ENCODE peak calls at places on chromosomes 12 and 14, in nine cellular contexts. C is NCI-H345; W is Ammon's horn; A is endothelial cell; M is effector memory CD4-positive, alpha-beta T cell; X is ELF-1; J is RPMI7951; V is activated CD8-positive, alpha-beta T cell treated with anti-CD3 and anti-CD28 coated beads, Interleukin-2, amount 10 ng/mL, durations not matched to agents 7 days and 5 days; H is non-pigmented ciliary epithelial cell. E is an unnamed sample.

GRCh38 chr12:59678759-59679411 is 83.1 kb downstream of the SLC16A7 start:
- DNase-seq in C (no peak), W (no peak), A (no peak), M (no peak), X (no peak), J (no peak), V (no peak), H (no peak), E (no peak)

GRCh38 chr12:109921982-109922381 is 21.9 kb downstream of the TCHP start:
- DNase-seq in C (no peak), W (no peak), A (no peak), M (no peak), X (no peak), J (no peak), V (no peak), H (no peak), E (no peak)

GRCh38 chr12:80810874-80811273 is 94.2 kb downstream of the MYF5 start:
- DNase-seq in C (no peak), W (no peak), A (no peak), M (no peak), X (no peak), J (no peak), V (no peak), H (no peak), E (no peak)

GRCh38 chr12:121008347-121009098 is 7.8 kb downstream of the C12orf43 start:
- DNase-seq in C (no peak), W (no peak), A (no peak), M (no peak), X (peak), J (no peak), V (no peak), H (no peak), E (no peak)

GRCh38 chr14:102917469-102918211 is 4.8 kb upstream of the AMN start:
- DNase-seq in C (peak), W (peak), A (peak), M (no peak), X (peak), J (peak), V (peak), H (no peak), E (peak)

GRCh38 chr12:104823985-104824441 is 134.1 kb downstream of the SLC41A2 start:
- DNase-seq in C (no peak), W (peak), A (no peak), M (no peak), X (no peak), J (no peak), V (no peak), H (no peak), E (no peak)

GRCh38 chr12:124780752-124781685 is 82.6 kb downstream of the SCARB1 start:
- DNase-seq in C (no peak), W (no peak), A (no peak), M (no peak), X (no peak), J (no peak), V (no peak), H (no peak), E (no peak)

GRCh38 chr14:104601786-104602185 is 2.8 kb downstream of the TMEM179 start:
- DNase-seq in C (peak), W (no peak), A (peak), M (no peak), X (no peak), J (peak), V (no peak), H (no peak), E (no peak)

GRCh38 chr12:44677724-44678123 is 198.4 kb downstream of the NELL2 start:
- DNase-seq in C (no peak), W (no peak), A (no peak), M (no peak), X (no peak), J (no peak), V (no peak), H (no peak), E (no peak)

GRCh38 chr12:132490481-132491348 is 764 bp downstream of the FBRSL1 start:
- DNase-seq in C (no peak), W (no peak), A (peak), M (no peak), X (no peak), J (no peak), V (no peak), H (no peak), E (peak)

GRCh38 chr14:38098074-38098846 is 109.4 kb upstream of the SSTR1 start:
- DNase-seq in C (no peak), W (no peak), A (no peak), M (no peak), X (no peak), J (peak), V (no peak), H (peak), E (no peak)

GRCh38 chr12:65306603-65307501 is 28.4 kb downstream of the MSRB3 start:
- DNase-seq in C (no peak), W (no peak), A (peak), M (no peak), X (peak), J (peak), V (peak), H (no peak), E (no peak)

GRCh38 chr12:60230103-60230502 is 634.3 kb downstream of the SLC16A7 start:
- DNase-seq in C (no peak), W (no peak), A (no peak), M (no peak), X (no peak), J (no peak), V (no peak), H (no peak), E (no peak)

GRCh38 chr12:58491296-58491695 is 429.0 kb downstream of the LRIG3 start:
- DNase-seq in C (no peak), W (no peak), A (no peak), M (no peak), X (no peak), J (peak), V (no peak), H (peak), E (no peak)

GRCh38 chr12:132557969-132558856 is 52.2 kb downstream of the LRCOL1 start:
- DNase-seq in C (no peak), W (no peak), A (no peak), M (no peak), X (peak), J (no peak), V (peak), H (no peak), E (peak)

GRCh38 chr12:42809226-42809625 is 219.7 kb upstream of the PRICKLE1 start:
- DNase-seq in C (no peak), W (no peak), A (no peak), M (no peak), X (no peak), J (no peak), V (no peak), H (no peak), E (no peak)

GRCh38 chr12:70197362-70197744 is 45.9 kb upstream of the CNOT2 start:
- DNase-seq in C (no peak), W (no peak), A (no peak), M (no peak), X (no peak), J (no peak), V (no peak), H (no peak), E (no peak)

GRCh38 chr14:21428930-21429329 is 27.0 kb downstream of the CHD8 start:
- DNase-seq in C (no peak), W (no peak), A (no peak), M (no peak), X (no peak), J (peak), V (no peak), H (no peak), E (no peak)

GRCh38 chr12:52582971-52583456 is 9.4 kb upstream of the KRT74 start:
- DNase-seq in C (peak), W (peak), A (peak), M (peak), X (peak), J (peak), V (peak), H (peak), E (peak)

GRCh38 chr12:93572712-93573551 is 457 bp downstream of the SOCS2 start:
- DNase-seq in C (no peak), W (peak), A (peak), M (no peak), X (peak), J (no peak), V (peak), H (no peak), E (peak)

GRCh38 chr14:69460093-69460701 is 24.3 kb upstream of the PLEKHD1 start:
- DNase-seq in C (peak), W (peak), A (peak), M (no peak), X (no peak), J (peak), V (peak), H (peak), E (peak)

GRCh38 chr14:26595922-26596721 is 1.7 kb downstream of the NOVA1 start:
- DNase-seq in C (peak), W (peak), A (peak), M (no peak), X (no peak), J (no peak), V (no peak), H (no peak), E (peak)

GRCh38 chr14:59913187-59913586 is 6.8 kb upstream of the LRRC9 start:
- DNase-seq in C (no peak), W (no peak), A (no peak), M (no peak), X (no peak), J (no peak), V (no peak), H (no peak), E (no peak)

GRCh38 chr12:65510584-65511050 is 232.1 kb downstream of the MSRB3 start:
- DNase-seq in C (no peak), W (peak), A (no peak), M (no peak), X (peak), J (peak), V (no peak), H (no peak), E (no peak)

GRCh38 chr12:102023343-102023930 is 38.4 kb downstream of the WASHC3 start:
- DNase-seq in C (no peak), W (no peak), A (no peak), M (no peak), X (no peak), J (no peak), V (no peak), H (peak), E (no peak)

GRCh38 chr14:65308536-65308935 is 104.0 kb upstream of the FUT8 start:
- DNase-seq in C (no peak), W (no peak), A (no peak), M (no peak), X (no peak), J (no peak), V (no peak), H (no peak), E (no peak)

GRCh38 chr14:103391048-103391447 is 5.8 kb downstream of the MARK3 start:
- DNase-seq in C (peak), W (peak), A (peak), M (no peak), X (peak), J (peak), V (peak), H (no peak), E (peak)

GRCh38 chr12:69998011-69998410 is 173.0 kb downstream of the MYRFL start:
- DNase-seq in C (no peak), W (no peak), A (no peak), M (no peak), X (no peak), J (no peak), V (no peak), H (no peak), E (no peak)

GRCh38 chr12:100154472-100155247 is 12.0 kb upstream of the BLTP3B start:
- DNase-seq in C (peak), W (peak), A (peak), M (peak), X (peak), J (peak), V (peak), H (no peak), E (peak)

GRCh38 chr12:11823593-11823992 is 174.1 kb downstream of the ETV6 start:
- DNase-seq in C (no peak), W (no peak), A (no peak), M (no peak), X (no peak), J (no peak), V (no peak), H (no peak), E (no peak)

GRCh38 chr12:1553987-1554982 is 40.1 kb downstream of the FBXL14 start:
- DNase-seq in C (no peak), W (no peak), A (no peak), M (no peak), X (no peak), J (no peak), V (no peak), H (no peak), E (no peak)

GRCh38 chr12:120651821-120652220 is 11.4 kb downstream of the CABP1 start:
- DNase-seq in C (no peak), W (no peak), A (no peak), M (no peak), X (no peak), J (no peak), V (no peak), H (no peak), E (no peak)

GRCh38 chr12:63150255-63151060 is 543 bp downstream of the AVPR1A start:
- DNase-seq in C (peak), W (peak), A (peak), M (no peak), X (peak), J (no peak), V (peak), H (no peak), E (no peak)

GRCh38 chr14:45332360-45332988 is 79.5 kb upstream of the MIS18BP1 start:
- DNase-seq in C (no peak), W (no peak), A (no peak), M (no peak), X (no peak), J (no peak), V (no peak), H (no peak), E (no peak)

GRCh38 chr14:58738189-58738836 is 100.6 kb downstream of the DACT1 start:
- DNase-seq in C (no peak), W (no peak), A (no peak), M (no peak), X (no peak), J (peak), V (no peak), H (peak), E (peak)